ENCODE peak calls at places on chromosome 20, in four cellular contexts. O, Z, G and F are unnamed samples.

GRCh38 chr20:21511485-21511849 is 2.4 kb downstream of the NKX2-2 start:
- DNase-seq in O (no peak), Z (no peak), G (no peak), F (no peak)

GRCh38 chr20:48102821-48103635 is 317.7 kb upstream of the SULF2 start:
- DNase-seq in O (no peak), Z (no peak), G (no peak), F (no peak)

GRCh38 chr20:50645253-50646068 is 45.9 kb downstream of the RIPOR3 start:
- DNase-seq in O (peak; percentile 58), Z (peak; percentile 84), G (peak; percentile 87), F (peak; percentile 90)

GRCh38 chr20:56893206-56893605 is 264.1 kb downstream of the TFAP2C start:
- DNase-seq in O (no peak), Z (no peak), G (no peak), F (no peak)

GRCh38 chr20:15158438-15158990 is 821.1 kb upstream of the FLRT3 start:
- DNase-seq in O (no peak), Z (no peak), G (no peak), F (no peak)

GRCh38 chr20:13898012-13898612 is 92.3 kb downstream of the SEL1L2 start:
- DNase-seq in O (no peak), Z (no peak), G (no peak), F (no peak)

GRCh38 chr20:40640667-40641066 is 48.4 kb downstream of the MAFB start:
- DNase-seq in O (no peak), Z (no peak), G (no peak), F (no peak)

GRCh38 chr20:52975024-52975732 is 3.0 kb downstream of the TSHZ2 start:
- DNase-seq in O (no peak), Z (peak; percentile 41), G (no peak), F (no peak)

GRCh38 chr20:8757146-8757545 is 311.7 kb upstream of the PLCB4 start:
- DNase-seq in O (no peak), Z (no peak), G (no peak), F (no peak)

GRCh38 chr20:5612476-5613291 is 137.5 kb upstream of the SHLD1 start:
- DNase-seq in O (no peak), Z (no peak), G (no peak), F (no peak)

GRCh38 chr20:57166568-57167291 is 99.7 kb downstream of the BMP7 start:
- DNase-seq in O (no peak), Z (no peak), G (no peak), F (no peak)

GRCh38 chr20:44739952-44740351 is 5.7 kb upstream of the KCNK15 start:
- DNase-seq in O (no peak), Z (no peak), G (no peak), F (no peak)

GRCh38 chr20:10297684-10298240 is 79.1 kb downstream of the SNAP25 start:
- DNase-seq in O (no peak), Z (no peak), G (no peak), F (no peak)

GRCh38 chr20:761418-762381 is 6.6 kb downstream of the SLC52A3 start:
- DNase-seq in O (no peak), Z (no peak), G (no peak), F (no peak)

GRCh38 chr20:46695888-46696287 is 6.6 kb upstream of the TP53RK start:
- DNase-seq in O (no peak), Z (no peak), G (no peak), F (no peak)

GRCh38 chr20:37670426-37670825 is 23.4 kb upstream of the CTNNBL1 start:
- DNase-seq in O (no peak), Z (peak; percentile 46), G (peak; percentile 34), F (no peak)

GRCh38 chr20:5910192-5910591 is 40.1 kb downstream of the TRMT6 start:
- DNase-seq in O (no peak), Z (no peak), G (no peak), F (no peak)

GRCh38 chr20:57514273-57514751 is 10.6 kb downstream of the CTCFL start:
- DNase-seq in O (peak; percentile 45), Z (peak; percentile 83), G (peak; percentile 55), F (peak; percentile 75)

GRCh38 chr20:19737025-19737424 is 21.0 kb upstream of the RIN2 start:
- DNase-seq in O (no peak), Z (no peak), G (no peak), F (no peak)

GRCh38 chr20:53048387-53048786 is 76.2 kb downstream of the TSHZ2 start:
- DNase-seq in O (no peak), Z (no peak), G (no peak), F (no peak)

GRCh38 chr20:2653511-2654383 is 1.3 kb downstream of the NOP56 start:
- DNase-seq in O (no peak), Z (no peak), G (no peak), F (no peak)
- H3K36me3 ChIP-seq in O (peaks cover 52% of the 10 kb centered on the region), Z (no peaks in the 10 kb centered on the region), G (peaks cover 43% of the 10 kb centered on the region), F (peaks cover 51% of the 10 kb centered on the region)

DNA sequence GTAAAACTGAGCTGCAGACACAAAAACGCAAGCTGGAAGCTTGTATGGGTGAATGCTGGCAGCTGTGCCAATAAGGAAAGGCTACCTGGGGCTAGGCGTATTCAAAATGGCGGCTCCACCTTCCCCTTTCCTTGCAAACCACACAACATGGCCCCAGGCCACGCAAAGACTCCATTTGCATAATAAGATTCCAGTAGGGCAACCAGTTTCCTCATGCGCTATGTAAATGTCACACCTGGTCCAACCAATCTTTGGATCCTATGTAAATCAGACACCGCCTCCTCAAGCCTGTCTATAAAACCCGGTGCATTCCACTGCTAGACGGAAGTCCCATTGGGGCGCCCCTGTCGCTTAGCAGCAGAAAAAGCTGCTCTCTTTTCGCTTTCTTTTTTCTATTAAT is 505.9 kb upstream of the BTBD3 start:
- DNase-seq in O (no peak), Z (no peak), G (no peak), F (no peak)
- H3K4me3 ChIP-seq in O (no peak overlapping the region), Z (no peak overlapping the region), G (no peak overlapping the region), F (no peak overlapping the region)

GRCh38 chr20:32429343-32429742 is 71.2 kb downstream of the ASXL1 start:
- DNase-seq in O (no peak), Z (no peak), G (no peak), F (no peak)
- H3K36me3 ChIP-seq in O (peaks cover 62% of the 10 kb centered on the region), Z (no peaks in the 10 kb centered on the region), G (peaks cover 55% of the 10 kb centered on the region), F (peaks cover 66% of the 10 kb centered on the region)

DNA sequence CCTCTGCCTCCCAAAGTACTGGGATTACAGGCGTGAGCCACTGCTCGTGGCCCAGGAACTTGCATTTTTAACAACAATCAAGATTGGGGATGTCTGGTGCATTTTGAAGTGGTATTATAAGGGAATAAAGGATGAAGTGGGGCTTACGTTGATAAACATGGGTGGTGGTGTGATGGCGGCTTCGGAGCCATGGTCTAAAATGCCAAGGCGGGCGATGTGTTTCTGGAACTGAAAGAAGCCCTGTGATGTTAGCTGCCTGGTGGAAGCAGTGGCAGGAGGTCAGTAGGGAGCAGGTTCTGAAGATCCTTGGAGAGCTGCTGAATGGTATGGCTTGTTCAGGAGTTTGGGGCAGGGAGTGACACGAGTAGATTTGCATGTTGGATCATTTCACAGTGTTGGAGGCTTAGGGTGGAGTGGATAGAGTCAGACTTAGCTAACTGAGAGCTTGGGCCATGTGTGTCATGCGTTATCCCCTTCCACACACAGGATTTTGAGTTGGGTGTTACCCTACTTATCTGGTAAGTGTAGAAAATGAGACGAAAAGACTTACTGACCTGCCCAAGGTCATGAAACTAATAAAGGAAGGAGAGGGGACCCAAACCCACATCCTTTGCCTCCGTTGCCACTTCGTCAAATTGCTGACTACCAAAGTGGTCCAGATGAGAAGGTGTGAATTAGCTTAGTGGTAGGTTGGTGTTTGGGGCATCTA is 1.5 kb downstream of the NELFCD start:
- DNase-seq in O (no peak), Z (no peak), G (no peak), F (no peak)
- H3K4me3 ChIP-seq in O (peak overlapping the region; percentile 74), Z (no peak overlapping the region), G (no peak overlapping the region), F (peak overlapping the region; percentile 78)

GRCh38 chr20:34703573-34704176 is 469 bp upstream of the TP53INP2 start:
- DNase-seq in O (no peak), Z (peak; percentile 55), G (peak; percentile 46), F (peak; percentile 22)

GRCh38 chr20:34705383-34706021 is 1.4 kb downstream of the TP53INP2 start:
- DNase-seq in O (peak; percentile 41), Z (peak; percentile 50), G (peak; percentile 30), F (peak; percentile 71)

GRCh38 chr20:34703061-34703572 is 1.0 kb upstream of the TP53INP2 start:
- DNase-seq in O (no peak), Z (no peak), G (no peak), F (no peak)

GRCh38 chr20:34705008-34705382 is 851 bp downstream of the TP53INP2 start:
- DNase-seq in O (no peak), Z (no peak), G (no peak), F (no peak)

GRCh38 chr20:34704177-34705007 is at the start of gene TP53INP2:
- DNase-seq in O (peak; percentile 97), Z (peak; percentile 97), G (peak; percentile 96), F (peak; percentile 98)
- H3K36me3 ChIP-seq in O (no peaks in the 10 kb centered on the region), Z (no peaks in the 10 kb centered on the region), G (no peaks in the 10 kb centered on the region), F (no peaks in the 10 kb centered on the region)

DNA sequence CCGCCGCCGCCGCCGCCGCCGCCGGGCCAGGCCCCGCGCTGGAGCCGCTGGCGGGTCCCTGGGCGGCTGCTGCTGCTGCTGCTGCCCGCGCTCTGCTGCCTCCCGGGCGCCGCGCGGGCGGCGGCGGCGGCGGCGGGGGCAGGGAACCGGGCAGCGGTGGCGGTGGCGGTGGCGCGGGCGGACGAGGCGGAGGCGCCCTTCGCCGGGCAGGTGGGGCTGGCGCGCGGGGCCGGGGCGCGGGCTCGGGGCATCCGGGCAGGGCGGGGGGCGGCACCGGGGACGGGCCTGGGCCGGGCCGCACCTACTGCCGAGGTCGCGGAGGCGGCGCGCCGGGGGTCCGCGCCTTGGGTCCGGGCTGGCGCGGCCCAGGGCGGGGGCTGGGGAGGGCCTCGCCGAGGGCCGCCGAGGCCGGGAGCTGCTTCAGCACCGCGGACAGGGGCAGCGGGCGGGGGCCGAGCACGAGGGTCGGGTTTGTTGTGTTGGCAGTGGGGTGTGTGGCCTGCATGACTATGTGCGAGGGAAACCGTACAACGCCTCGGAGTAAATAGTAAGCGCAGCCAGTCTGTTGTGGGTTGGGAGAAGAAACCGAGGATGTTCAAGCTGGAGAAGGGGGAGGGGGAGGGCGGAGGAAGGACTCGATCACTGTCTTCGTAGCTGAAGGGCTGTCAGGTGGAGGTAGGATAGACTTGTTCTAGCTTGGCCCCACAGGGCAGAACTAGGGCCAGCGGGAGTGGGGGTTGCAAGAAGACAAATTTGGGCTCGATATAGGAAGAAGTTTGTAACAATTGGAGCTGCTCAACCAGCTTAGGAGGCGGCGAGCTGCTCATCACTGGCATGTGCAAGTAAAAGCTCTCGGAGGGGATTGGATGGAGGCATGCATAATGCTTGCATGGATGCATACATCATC is 538 bp downstream of the MMP24 start:
- DNase-seq in O (peak; percentile 20), Z (peak; percentile 52), G (peak; percentile 56), F (peak; percentile 34)
- H3K4me3 ChIP-seq in O (peak overlapping the region; percentile 50), Z (no peak overlapping the region), G (peak overlapping the region; percentile 30), F (no peak overlapping the region)

GRCh38 chr20:32157611-32158010 is 48.1 kb downstream of the TM9SF4 start:
- DNase-seq in O (no peak), Z (no peak), G (no peak), F (no peak)

GRCh38 chr20:32153156-32153665 is 43.7 kb downstream of the TM9SF4 start:
- DNase-seq in O (no peak), Z (no peak), G (no peak), F (no peak)

GRCh38 chr20:32152421-32153155 is 43.1 kb downstream of the TM9SF4 start:
- DNase-seq in O (no peak), Z (no peak), G (no peak), F (no peak)

GRCh38 chr20:32153771-32154170 is 44.3 kb downstream of the TM9SF4 start:
- DNase-seq in O (no peak), Z (no peak), G (no peak), F (no peak)

GRCh38 chr20:32155017-32155965 is 45.8 kb downstream of the TM9SF4 start:
- DNase-seq in O (peak; percentile 81), Z (peak; percentile 88), G (peak; percentile 51), F (peak; percentile 90)
- H3K36me3 ChIP-seq in O (peaks cover 71% of the 10 kb centered on the region), Z (no peaks in the 10 kb centered on the region), G (peaks cover 43% of the 10 kb centered on the region), F (peaks cover 84% of the 10 kb centered on the region)